ENCODE peak calls at places on chromosomes 3 and 15, in four cellular contexts. D is IMR-90, J is transverse colon, G is hepatocyte. R is an unnamed sample.

GRCh38 chr3:142064454-142064853 is 84.9 kb downstream of the TFDP2 start:
- DNase-seq in G (no peak), J (no peak), D (no peak), R (no peak)

GRCh38 chr3:18409266-18409665 is 15.9 kb downstream of the SATB1 start:
- DNase-seq in J (no peak), G (no peak), D (no peak), R (no peak)

GRCh38 chr3:190044142-190044541 is 76.6 kb downstream of the P3H2 start:
- DNase-seq in G (no peak), J (no peak), D (peak), R (no peak)

GRCh38 chr3:102078864-102079808 is 229.8 kb downstream of the NFKBIZ start:
- DNase-seq in G (no peak), D (no peak), J (peak), R (no peak)

GRCh38 chr3:187973977-187974856 is 179.7 kb upstream of the LPP start:
- DNase-seq in D (no peak), J (no peak), G (no peak), R (no peak)

GRCh38 chr15:88440021-88440420 is 27.2 kb downstream of the MRPL46 start:
- DNase-seq in D (peak), J (no peak), G (no peak), R (no peak)

GRCh38 chr3:149037684-149038083 is 46.3 kb downstream of the GYG1 start:
- DNase-seq in J (no peak), G (no peak), D (no peak), R (no peak)

GRCh38 chr3:13344663-13345062 is 75.5 kb downstream of the NUP210 start:
- DNase-seq in G (no peak), D (no peak), J (no peak), R (no peak)

GRCh38 chr3:90180543-90180942 is 1073.1 kb downstream of the EPHA3 start:
- DNase-seq in J (no peak), G (no peak), D (no peak), R (no peak)

GRCh38 chr3:120071259-120071658 is 23.0 kb downstream of the GSK3B start:
- DNase-seq in D (no peak), J (no peak), G (no peak), R (no peak)

GRCh38 chr15:76840830-76841460 is 64.2 kb downstream of the SCAPER start:
- DNase-seq in G (peak), D (peak), J (no peak), R (no peak)

GRCh38 chr3:63961891-63962290 is 49.7 kb upstream of the SCAANT1 start:
- DNase-seq in D (peak), J (no peak), G (peak), R (no peak)

GRCh38 chr3:149224736-149225594 is 3.3 kb upstream of the CP start:
- DNase-seq in D (peak), J (no peak), G (peak), R (no peak)

GRCh38 chr3:124565013-124565412 is 165.2 kb upstream of the UMPS start:
- DNase-seq in J (peak), D (peak), G (peak), R (peak)

GRCh38 chr3:196985954-196986885 is 17.6 kb upstream of the PIGZ start:
- DNase-seq in D (no peak), J (no peak), G (no peak), R (no peak)

GRCh38 chr3:125310623-125311076 is 64.5 kb downstream of the ZNF148 start:
- DNase-seq in J (peak), G (no peak), D (no peak), R (no peak)

GRCh38 chr3:197372076-197372661 is 73.8 kb upstream of the DLG1 start:
- DNase-seq in J (peak), D (peak), G (peak), R (peak)

GRCh38 chr3:195909294-195909644 is 918 bp upstream of the TNK2 start:
- DNase-seq in D (peak), G (no peak), J (peak), R (no peak)

GRCh38 chr15:70556376-70556775 is 207.0 kb downstream of the UACA start:
- DNase-seq in G (no peak), D (no peak), J (no peak), R (no peak)

GRCh38 chr3:192128060-192128459 is 599.3 kb downstream of the FGF12 start:
- DNase-seq in J (no peak), G (no peak), D (no peak), R (no peak)

DNA sequence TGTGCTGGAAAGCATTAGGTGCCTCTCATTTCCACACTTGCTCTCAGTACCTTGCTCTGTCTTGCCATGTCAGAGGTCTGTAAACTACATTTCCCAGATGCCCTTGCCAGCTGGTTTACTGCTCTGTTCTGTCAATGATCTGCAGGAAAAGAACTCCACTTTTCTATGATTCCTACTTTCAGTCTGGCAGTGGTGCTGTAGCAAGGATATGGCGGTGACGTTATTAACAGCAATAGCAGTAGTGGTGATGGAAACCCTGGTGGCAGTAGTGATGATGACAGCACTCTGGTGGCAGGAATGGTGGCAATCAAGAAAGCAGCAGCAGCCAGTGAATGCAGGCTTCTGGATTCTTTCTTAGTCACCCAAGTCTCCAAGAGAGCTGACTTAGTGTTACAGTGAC is 665.2 kb downstream of the DIPK2A start:
- DNase-seq in D (no peak), G (peak), J (no peak), R (no peak)
- TF ChIP-seq CTCF in D (no peak), G (no peak), J (no peak), R (peak)

GRCh38 chr15:51093865-51094605 is 671 bp downstream of the TNFAIP8L3 start:
- DNase-seq in D (no peak), J (peak), G (peak), R (peak)

GRCh38 chr15:51094606-51095569 is at the start of gene TNFAIP8L3:
- DNase-seq in J (peak), D (no peak), G (peak), R (peak)

GRCh38 chr15:51095681-51096331 is 1.1 kb upstream of the TNFAIP8L3 start:
- DNase-seq in G (no peak), J (no peak), D (no peak), R (no peak)

GRCh38 chr15:51092480-51092879 is 2.2 kb downstream of the TNFAIP8L3 start:
- DNase-seq in D (no peak), G (no peak), J (no peak), R (no peak)

GRCh38 chr15:51093488-51093864 is 1.2 kb downstream of the TNFAIP8L3 start:
- DNase-seq in G (no peak), D (no peak), J (no peak), R (no peak)
- H3K27ac ChIP-seq in G (no peak), D (no peak), J (peak), R (no peak)

GRCh38 chr3:39810647-39811161 is 1.3 kb downstream of the MYRIP start:
- DNase-seq in J (no peak), D (no peak), G (peak), R (no peak)
- H3K4me3 ChIP-seq in J (peak), D (no peak), G (no peak), R (peak)

GRCh38 chr3:26114851-26115250 is 325.0 kb downstream of the OXSM start:
- DNase-seq in G (no peak), J (no peak), D (no peak), R (no peak)

DNA sequence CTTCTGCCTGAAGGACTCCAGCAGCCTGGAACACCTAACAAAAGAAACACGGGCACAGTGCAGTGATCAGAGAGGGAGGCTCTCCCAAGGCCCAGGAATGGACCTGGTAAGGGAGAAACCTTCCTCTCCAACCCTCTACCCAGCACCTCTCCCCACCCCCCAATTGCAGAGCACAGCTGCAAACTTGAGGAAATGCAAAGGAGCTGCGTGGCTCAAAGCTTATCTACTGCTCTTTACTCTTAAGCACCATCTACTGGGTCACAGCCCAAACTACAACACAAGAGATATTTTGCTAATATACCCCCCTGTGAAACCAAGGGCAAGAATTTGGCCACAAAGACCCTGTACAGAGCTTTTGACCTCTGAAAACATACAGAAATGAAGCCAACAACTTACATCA is 328.3 kb downstream of the OXSM start:
- DNase-seq in D (no peak), G (no peak), J (no peak), R (peak)
- TF ChIP-seq CTCF in D (no peak), G (peak), J (no peak), R (peak)

GRCh38 chr3:170741756-170742530 is 128.1 kb downstream of the RPL22L1 start:
- DNase-seq in J (no peak), G (no peak), D (no peak), R (no peak)

GRCh38 chr3:170740726-170741591 is 129.0 kb downstream of the RPL22L1 start:
- DNase-seq in G (peak), J (peak), D (peak), R (no peak)

GRCh38 chr3:170749185-170749584 is 120.8 kb downstream of the RPL22L1 start:
- DNase-seq in D (no peak), G (no peak), J (no peak), R (no peak)

GRCh38 chr3:170746175-170746942 is 123.6 kb downstream of the RPL22L1 start:
- DNase-seq in J (no peak), D (no peak), G (no peak), R (no peak)

DNA sequence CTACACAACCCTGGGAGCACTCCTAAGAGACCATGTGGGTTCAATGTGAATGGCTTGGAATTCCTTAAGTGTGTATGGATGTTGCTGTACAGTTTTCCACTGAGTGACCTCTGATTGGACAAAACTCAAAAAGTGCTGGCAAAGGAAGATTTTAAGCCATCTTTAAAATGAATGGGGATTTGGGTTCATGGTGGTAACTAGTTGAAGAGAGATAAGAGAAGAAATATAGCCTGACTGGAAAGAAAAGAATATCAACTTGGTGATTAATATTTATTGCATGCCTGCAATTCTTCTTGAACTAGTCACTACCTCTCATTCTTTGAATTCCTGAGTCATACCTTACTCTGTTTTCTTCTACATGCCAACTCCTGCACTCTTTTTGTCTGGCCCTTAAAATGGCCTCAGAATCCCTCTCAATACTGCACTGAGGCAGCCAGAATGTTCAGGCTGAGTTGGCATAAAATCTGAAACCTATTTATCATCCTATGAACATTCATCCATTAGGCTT is 124.7 kb downstream of the RPL22L1 start:
- DNase-seq in D (peak), G (no peak), J (no peak), R (no peak)
- H3K27ac ChIP-seq in D (peak), G (no peak), J (no peak), R (no peak)

GRCh38 chr15:81024265-81024875 is 23.6 kb downstream of the TLNRD1 start:
- DNase-seq in D (no peak), J (no peak), G (peak), R (peak)

GRCh38 chr15:81021321-81021720 is 20.6 kb downstream of the TLNRD1 start:
- DNase-seq in G (no peak), J (no peak), D (no peak), R (no peak)

GRCh38 chr15:81027200-81027599 is 26.5 kb downstream of the TLNRD1 start:
- DNase-seq in J (no peak), D (peak), G (no peak), R (no peak)

GRCh38 chr15:81024891-81025290 is 24.2 kb downstream of the TLNRD1 start:
- DNase-seq in J (no peak), G (no peak), D (no peak), R (no peak)

DNA sequence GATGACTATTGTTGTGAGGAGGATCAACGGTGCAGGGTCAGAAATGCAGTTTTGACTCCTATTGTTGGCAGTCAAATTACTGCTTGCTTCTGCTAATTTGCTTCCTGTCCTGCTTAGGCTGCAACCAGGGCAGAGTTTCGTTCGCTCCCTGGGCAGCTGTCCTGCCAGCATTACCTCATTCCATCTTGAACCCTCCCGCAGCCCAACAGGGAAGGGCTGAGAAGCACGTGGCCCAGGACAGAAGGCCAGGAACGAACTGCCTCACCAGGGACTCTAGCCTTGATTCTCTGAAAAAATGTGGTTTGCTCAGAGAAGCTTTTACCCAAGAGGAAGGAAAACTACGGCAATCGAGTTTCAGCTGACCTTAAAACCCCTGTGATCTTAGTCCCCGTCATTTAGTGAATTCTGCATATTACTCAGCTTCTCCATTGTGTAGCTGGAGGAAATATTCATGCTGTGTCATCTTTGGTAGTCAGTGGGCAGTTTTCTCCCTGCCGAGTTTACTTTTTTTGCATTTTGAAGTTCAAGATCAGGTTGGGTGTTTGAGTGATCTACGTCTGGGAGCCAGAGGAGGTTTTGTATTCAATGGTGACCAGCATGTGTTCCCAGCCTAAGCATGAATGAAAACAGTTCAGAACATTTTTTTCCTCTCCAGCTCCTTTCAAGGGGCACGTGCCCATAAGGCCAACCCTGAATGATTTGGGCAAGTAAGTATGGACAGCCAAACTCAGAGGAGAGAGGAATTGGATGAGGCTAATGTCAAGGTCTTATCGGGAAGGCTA is 23.0 kb downstream of the TLNRD1 start:
- DNase-seq in G (no peak), D (peak), J (peak), R (no peak)
- H3K4me3 ChIP-seq in G (no peak), D (no peak), J (no peak), R (no peak)

DNA sequence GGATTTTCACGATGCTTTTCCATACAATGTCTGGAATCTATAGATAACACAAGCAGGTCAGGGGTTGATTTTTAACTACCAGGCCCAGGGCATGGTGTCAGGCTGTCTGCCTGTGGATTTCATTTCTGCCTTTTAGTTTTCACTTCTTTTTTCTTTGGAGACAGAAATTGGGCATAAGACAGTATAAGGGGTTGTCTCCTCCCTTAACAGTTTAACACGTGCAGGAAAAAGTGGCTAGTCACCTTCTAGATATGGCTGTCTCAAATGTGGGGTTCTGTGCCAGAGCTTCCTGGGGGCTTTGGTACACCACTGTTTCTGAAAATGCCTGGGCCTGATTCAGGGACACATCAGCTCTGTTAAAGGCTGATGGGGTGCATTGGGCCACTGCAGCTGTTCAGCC is 7.4 kb upstream of the ZNF589 start:
- DNase-seq in J (no peak), D (no peak), G (no peak), R (no peak)
- TF ChIP-seq CTCF in J (no peak), D (no peak), G (no peak), R (no peak)

R was measured in WERI-Rb-1.